ENCODE peak calls at places on chromosome 1, in seven cellular contexts. C is AG04450; F is activated gamma-delta T cell treated with Interleukin-2 at 50 U/mL for 16 hours; R is CD8-positive, alpha-beta memory T cell; Z is progenitor cell of endocrine pancreas; T is neural crest cell; D is stimulated activated CD4-positive, alpha-beta T cell treated with anti-CD3 and anti-CD28 coated beads, Interleukin-12 subunit alpha, Interleukin-12 subunit beta, amount 100 ng/mL, for 48 hours. Y is an unnamed sample.

GRCh38 chr1:160722726-160723125 is 11.1 kb upstream of the CD48 start:
- DNase-seq in C (no peak), F (no peak), R (no peak), Z (no peak), T (no peak), D (no peak), Y (no peak)

GRCh38 chr1:197140123-197140522 is 6.3 kb downstream of the ASPM start:
- DNase-seq in C (no peak), F (no peak), R (no peak), Z (no peak), T (no peak), D (no peak), Y (no peak)

GRCh38 chr1:182262425-182262824 is 129.2 kb downstream of the GLUL start:
- DNase-seq in C (no peak), F (no peak), R (no peak), Z (no peak), T (no peak), D (no peak), Y (no peak)

GRCh38 chr1:12249181-12249580 is 19.4 kb downstream of the VPS13D start:
- DNase-seq in C (no peak), F (no peak), R (no peak), Z (no peak), T (no peak), D (no peak), Y (no peak)

GRCh38 chr1:21539933-21540332 is 30.7 kb downstream of the ALPL start:
- DNase-seq in C (no peak), F (no peak), R (no peak), Z (no peak), T (peak), D (no peak), Y (peak)

GRCh38 chr1:28508435-28508754 is 2.6 kb downstream of the RCC1 start:
- DNase-seq in C (no peak), F (no peak), R (no peak), Z (no peak), T (no peak), D (no peak), Y (no peak)

GRCh38 chr1:54806931-54807611 is 5.9 kb upstream of the TTC22 start:
- DNase-seq in C (no peak), F (peak), R (no peak), Z (no peak), T (no peak), D (no peak), Y (no peak)

GRCh38 chr1:4395676-4396075 is 258.7 kb upstream of the AJAP1 start:
- DNase-seq in C (no peak), F (no peak), R (no peak), Z (no peak), T (no peak), D (no peak), Y (no peak)

GRCh38 chr1:24966724-24967346 is 36.8 kb upstream of the RUNX3 start:
- DNase-seq in C (peak), F (peak), R (no peak), Z (no peak), T (no peak), D (peak), Y (no peak)

GRCh38 chr1:72006092-72006491 is 276.2 kb downstream of the NEGR1 start:
- DNase-seq in C (no peak), F (no peak), R (no peak), Z (no peak), T (no peak), D (no peak), Y (no peak)

GRCh38 chr1:152497273-152497672 is 13.3 kb upstream of the LCE5A start:
- DNase-seq in C (no peak), F (no peak), R (no peak), Z (no peak), T (no peak), D (no peak), Y (no peak)

GRCh38 chr1:147252540-147252939 is 10.1 kb downstream of the CHD1L start:
- DNase-seq in C (no peak), F (no peak), R (no peak), Z (no peak), T (no peak), D (no peak), Y (no peak)

GRCh38 chr1:59271861-59272260 is 25.0 kb upstream of the FGGY start:
- DNase-seq in C (no peak), F (no peak), R (no peak), Z (no peak), T (no peak), D (no peak), Y (no peak)

GRCh38 chr1:198264271-198264670 is 107.5 kb downstream of the NEK7 start:
- DNase-seq in C (no peak), F (no peak), R (no peak), Z (no peak), T (no peak), D (no peak), Y (no peak)

GRCh38 chr1:22143065-22143514 is at the start of gene WNT4:
- DNase-seq in C (no peak), F (peak), R (no peak), Z (peak), T (peak), D (no peak), Y (peak)

GRCh38 chr1:218217040-218217439 is 68.1 kb upstream of the RRP15 start:
- DNase-seq in C (no peak), F (no peak), R (no peak), Z (no peak), T (no peak), D (no peak), Y (no peak)

GRCh38 chr1:184641894-184642293 is 112.8 kb downstream of the EDEM3 start:
- DNase-seq in C (no peak), F (no peak), R (no peak), Z (no peak), T (no peak), D (no peak), Y (no peak)

GRCh38 chr1:37143818-37144217 is 109.5 kb upstream of the GRIK3 start:
- DNase-seq in C (no peak), F (no peak), R (no peak), Z (no peak), T (no peak), D (no peak), Y (no peak)

GRCh38 chr1:182927693-182928433 is 25.1 kb downstream of the SHCBP1L start:
- DNase-seq in C (no peak), F (no peak), R (no peak), Z (no peak), T (no peak), D (no peak), Y (no peak)

GRCh38 chr1:17509320-17509719 is 30.2 kb upstream of the ARHGEF10L start:
- DNase-seq in C (no peak), F (no peak), R (no peak), Z (no peak), T (no peak), D (no peak), Y (no peak)

GRCh38 chr1:3910769-3911520 is 10.9 kb upstream of the C1orf174 start:
- DNase-seq in C (no peak), F (peak), R (peak), Z (peak), T (peak), D (peak), Y (peak)

GRCh38 chr1:162696286-162696862 is 64.1 kb downstream of the DDR2 start:
- DNase-seq in C (peak), F (no peak), R (no peak), Z (peak), T (peak), D (no peak), Y (no peak)

GRCh38 chr1:197272791-197273190 is 4.7 kb downstream of the CRB1 start:
- DNase-seq in C (no peak), F (no peak), R (no peak), Z (no peak), T (no peak), D (no peak), Y (no peak)

GRCh38 chr1:161069201-161069685 is 448 bp downstream of the ARHGAP30 start:
- DNase-seq in C (no peak), F (no peak), R (no peak), Z (no peak), T (no peak), D (no peak), Y (no peak)

GRCh38 chr1:182460550-182460951 is 10.6 kb downstream of the RGSL1 start:
- DNase-seq in C (no peak), F (no peak), R (no peak), Z (no peak), T (no peak), D (no peak), Y (no peak)

GRCh38 chr1:42085596-42085995 is 67.6 kb upstream of the GUCA2B start:
- DNase-seq in C (no peak), F (no peak), R (no peak), Z (no peak), T (no peak), D (no peak), Y (no peak)

GRCh38 chr1:40634901-40635655 is 30.4 kb downstream of the RIMS3 start:
- DNase-seq in C (no peak), F (no peak), R (no peak), Z (no peak), T (no peak), D (no peak), Y (no peak)

GRCh38 chr1:63674238-63674864 is 81.1 kb downstream of the PGM1 start:
- DNase-seq in C (peak), F (no peak), R (no peak), Z (peak), T (peak), D (no peak), Y (peak)

GRCh38 chr1:30748098-30748698 is 9.4 kb downstream of the LAPTM5 start:
- DNase-seq in C (no peak), F (no peak), R (no peak), Z (no peak), T (no peak), D (no peak), Y (no peak)

GRCh38 chr1:3329640-3330281 is 124.7 kb upstream of the ARHGEF16 start:
- DNase-seq in C (no peak), F (no peak), R (no peak), Z (no peak), T (no peak), D (no peak), Y (no peak)

GRCh38 chr1:218575856-218576255 is 230.7 kb downstream of the TGFB2 start:
- DNase-seq in C (no peak), F (no peak), R (no peak), Z (no peak), T (no peak), D (no peak), Y (no peak)